ENCODE peak calls at places on chromosomes 13 and 19, in six cellular contexts. E, A, Z, N, Q and S are unnamed samples.
A peak's percentile ranks its signal among the peaks of the same experiment; 100 is the strongest.

GRCh38 chr13:33353210-33353609 is 67.7 kb upstream of the STARD13 start:
- DNase-seq in E (no peak), A (no peak), Z (no peak), N (no peak), Q (peak; percentile 51), S (no peak)

GRCh38 chr19:12792048-12792852 is 964 bp downstream of the JUNB start:
- DNase-seq in E (peak; percentile 88), A (peak; percentile 55), Z (no peak), N (peak; percentile 45), Q (peak; percentile 78), S (peak; percentile 86)

GRCh38 chr13:26324867-26325266 is 70.9 kb downstream of the CDK8 start:
- DNase-seq in E (no peak), A (peak; percentile 13), Z (no peak), N (no peak), Q (no peak), S (no peak)

GRCh38 chr19:43934985-43935708 is at the start of gene ZNF45:
- DNase-seq in E (peak; percentile 92), A (peak; percentile 85), Z (peak; percentile 78), N (peak; percentile 91), Q (peak; percentile 94), S (peak; percentile 88)

GRCh38 chr19:46431824-46432223 is 3.1 kb upstream of the PNMA8C start:
- DNase-seq in E (no peak), A (no peak), Z (no peak), N (peak; percentile 49), Q (no peak), S (no peak)

GRCh38 chr19:44800461-44800860 is 8.4 kb upstream of the BCAM start:
- DNase-seq in E (peak; percentile 81), A (peak; percentile 61), Z (no peak), N (peak; percentile 90), Q (peak; percentile 85), S (peak; percentile 89)

GRCh38 chr19:17090501-17091074 is 15.0 kb downstream of the MYO9B start:
- DNase-seq in E (no peak), A (peak; percentile 60), Z (no peak), N (no peak), Q (no peak), S (no peak)

GRCh38 chr19:57566396-57567256 is 7.0 kb upstream of the ZNF550 start:
- DNase-seq in E (peak; percentile 42), A (peak; percentile 38), Z (peak; percentile 34), N (peak; percentile 26), Q (no peak), S (no peak)

GRCh38 chr19:41376241-41376997 is at the start of gene TMEM91:
- DNase-seq in E (no peak), A (no peak), Z (no peak), N (no peak), Q (peak; percentile 45), S (no peak)

GRCh38 chr19:4971424-4971793 is 2.5 kb downstream of the KDM4B start:
- DNase-seq in E (peak; percentile 51), A (no peak), Z (no peak), N (peak; percentile 69), Q (peak; percentile 76), S (peak; percentile 67)

GRCh38 chr13:45335397-45336024 is 5.5 kb downstream of the TPT1 start:
- DNase-seq in E (no peak), A (no peak), Z (no peak), N (no peak), Q (no peak), S (no peak)

GRCh38 chr19:38148337-38148736 is 75.7 kb downstream of the DPF1 start:
- DNase-seq in E (no peak), A (no peak), Z (no peak), N (no peak), Q (no peak), S (no peak)

GRCh38 chr13:60467098-60467497 is 70.1 kb downstream of the TDRD3 start:
- DNase-seq in E (no peak), A (no peak), Z (no peak), N (no peak), Q (no peak), S (no peak)

GRCh38 chr19:3646336-3647092 is 19.9 kb upstream of the CACTIN start:
- DNase-seq in E (no peak), A (no peak), Z (no peak), N (no peak), Q (no peak), S (no peak)

GRCh38 chr19:13150187-13150918 is at the start of the genes IER2 and STX10:
- DNase-seq in E (peak; percentile 93), A (peak; percentile 94), Z (no peak), N (peak; percentile 91), Q (peak; percentile 96), S (peak; percentile 94)

GRCh38 chr13:77378662-77379061 is 51.8 kb upstream of the MYCBP2 start:
- DNase-seq in E (no peak), A (no peak), Z (no peak), N (no peak), Q (no peak), S (no peak)

GRCh38 chr13:44649118-44649455 is 73.0 kb upstream of the TSC22D1 start:
- DNase-seq in E (no peak), A (no peak), Z (no peak), N (no peak), Q (no peak), S (no peak)

GRCh38 chr19:418761-419632 is 10.1 kb upstream of the C2CD4C start:
- DNase-seq in E (no peak), A (no peak), Z (no peak), N (no peak), Q (no peak), S (no peak)

GRCh38 chr19:51480590-51480989 is 2.3 kb downstream of the CEACAM18 start:
- DNase-seq in E (peak; percentile 27), A (no peak), Z (no peak), N (peak; percentile 67), Q (no peak), S (no peak)

GRCh38 chr13:106362637-106363036 is 172.8 kb downstream of the EFNB2 start:
- DNase-seq in E (no peak), A (no peak), Z (no peak), N (no peak), Q (no peak), S (peak; percentile 33)
- H3K9ac ChIP-seq in E (no peak overlapping the region), A (no peak overlapping the region), Z (no peak overlapping the region), N (no peak overlapping the region), Q (no peak overlapping the region), S (no peak overlapping the region)

DNA sequence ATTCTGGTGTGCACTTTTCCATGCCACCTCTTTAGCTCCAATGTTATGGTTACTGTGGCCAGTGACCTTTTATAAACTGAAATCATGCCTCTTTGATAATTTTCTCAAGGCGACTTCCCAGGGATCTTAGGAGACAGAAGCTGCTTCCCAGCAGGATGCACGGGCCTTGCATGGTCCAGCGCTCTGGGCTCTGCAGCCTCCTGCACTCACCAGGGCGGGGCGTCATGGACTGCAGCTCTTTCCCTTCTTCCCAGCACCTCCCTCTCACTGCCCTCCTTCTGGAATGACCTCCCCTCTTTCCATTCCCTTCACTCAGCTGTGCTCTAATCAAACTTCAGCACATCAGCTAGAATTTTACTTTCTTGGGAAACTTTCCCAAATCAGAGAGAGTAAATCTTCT is 318.3 kb downstream of the IRS2 start:
- DNase-seq in E (no peak), A (no peak), Z (no peak), N (no peak), Q (no peak), S (no peak)
- TF ChIP-seq CTCF in E (no peak), A (no peak), Z (no peak), N (no peak), Q (no peak), S (no peak)

DNA sequence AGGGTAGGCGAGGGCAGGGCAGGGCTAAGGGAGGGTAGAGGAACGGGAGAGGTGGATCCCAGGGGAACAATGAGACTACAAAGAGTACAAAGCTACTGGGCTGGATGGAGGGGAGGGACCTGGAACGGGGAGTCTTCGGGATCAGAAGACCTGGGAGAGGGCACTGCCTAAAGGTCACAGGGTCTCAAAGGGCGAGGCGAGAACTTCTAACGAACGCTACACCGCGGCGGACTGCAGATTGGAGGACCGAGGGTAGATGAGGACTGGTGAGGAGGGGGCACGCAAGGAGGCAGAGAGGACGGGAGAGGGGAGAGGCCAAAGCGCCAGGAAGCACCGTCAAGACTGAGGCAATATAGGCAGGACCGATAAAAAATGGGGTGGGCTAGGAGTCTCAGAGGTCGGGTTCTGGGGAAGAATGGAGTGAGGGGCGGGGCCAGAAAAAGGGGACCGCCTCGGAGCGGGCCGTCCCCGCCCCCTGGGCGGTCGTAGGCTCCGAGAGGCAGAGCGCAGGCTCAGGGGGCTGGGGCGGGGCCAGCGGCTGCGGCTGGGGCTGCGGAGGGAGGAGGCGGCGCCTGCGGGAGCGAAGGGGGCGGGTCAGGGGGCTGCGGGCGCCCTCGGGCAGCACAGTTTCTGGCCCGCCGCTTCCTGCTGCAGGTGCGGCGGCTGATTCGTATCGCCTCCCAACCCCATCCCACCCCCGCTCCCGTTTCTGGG is 1.3 kb upstream of the KCNC3 start:
- DNase-seq in E (peak; percentile 94), A (peak; percentile 1), Z (peak; percentile 53), N (peak; percentile 92), Q (peak; percentile 76), S (peak; percentile 46)
- H3K9ac ChIP-seq in E (peak overlapping the region; percentile 56), A (no peak overlapping the region), Z (peak overlapping the region; percentile 49), N (peak overlapping the region; percentile 71), Q (no peak overlapping the region), S (no peak overlapping the region)

GRCh38 chr19:11445141-11445540 is 9.7 kb downstream of the PRKCSH start:
- DNase-seq in E (no peak), A (no peak), Z (no peak), N (peak; percentile 5), Q (no peak), S (no peak)
- TF ChIP-seq CTCF in E (no peak), A (no peak), Z (no peak), N (no peak), Q (no peak), S (no peak)